ENCODE peak calls at places on chromosomes 7 and 10, in nine cellular contexts. H is cardiac fibroblast, J is brain microvascular endothelial cell, Z is pancreas, U is neural crest cell, X is mammary epithelial cell, F is BJ, T is WTC11, L is dorsolateral prefrontal cortex. Y is an unnamed sample.

GRCh38 chr7:47669178-47669878 is 87.4 kb upstream of the TNS3 start:
- DNase-seq in U (no peak), H (peak), X (peak), Z (no peak), J (peak), T (no peak), L (peak), F (peak), Y (peak)

GRCh38 chr10:125117941-125118630 is 42.3 kb downstream of the CTBP2 start:
- DNase-seq in Z (no peak), J (no peak), F (no peak), L (peak), T (no peak), X (no peak), H (peak), U (no peak), Y (no peak)

GRCh38 chr7:131564640-131565039 is 8.2 kb upstream of the PODXL start:
- DNase-seq in T (no peak), L (no peak), F (no peak), Z (no peak), H (no peak), U (no peak), J (no peak), X (no peak), Y (no peak)

GRCh38 chr10:69237528-69238159 is 17.5 kb downstream of the HKDC1 start:
- DNase-seq in H (peak), J (peak), T (peak), U (peak), Z (peak), F (no peak), L (peak), X (peak), Y (peak)

GRCh38 chr10:127320176-127320575 is 123.8 kb upstream of the INSYN2A start:
- DNase-seq in L (no peak), J (no peak), T (no peak), U (no peak), F (no peak), X (no peak), H (no peak), Z (no peak), Y (no peak)

GRCh38 chr10:52566471-52567246 is 205.9 kb downstream of the MBL2 start:
- DNase-seq in L (no peak), X (peak), U (no peak), T (no peak), J (peak), F (no peak), Z (no peak), H (peak), Y (no peak)

GRCh38 chr7:104960741-104961479 is 53.1 kb upstream of the KMT2E start:
- DNase-seq in F (no peak), L (no peak), X (peak), H (peak), T (no peak), Z (no peak), U (no peak), J (no peak), Y (no peak)

GRCh38 chr7:42106562-42106961 is 130.4 kb downstream of the GLI3 start:
- DNase-seq in X (no peak), T (no peak), J (no peak), U (no peak), H (peak), Z (no peak), L (no peak), F (no peak), Y (no peak)

GRCh38 chr10:110755781-110756180 is 111.6 kb downstream of the RBM20 start:
- DNase-seq in H (no peak), U (no peak), T (no peak), J (no peak), F (no peak), Z (no peak), X (no peak), L (no peak), Y (no peak)

GRCh38 chr7:108018668-108019067 is 15.7 kb upstream of the LAMB1 start:
- DNase-seq in F (no peak), J (no peak), H (no peak), Z (no peak), X (no peak), U (no peak), T (no peak), L (no peak), Y (no peak)

GRCh38 chr10:80276335-80276734 is 13.1 kb downstream of the MAT1A start:
- DNase-seq in X (no peak), H (no peak), U (no peak), L (no peak), J (no peak), Z (no peak), T (no peak), F (no peak), Y (no peak)

GRCh38 chr10:80275756-80276155 is 13.7 kb downstream of the MAT1A start:
- DNase-seq in X (no peak), Z (no peak), H (no peak), J (no peak), U (no peak), L (no peak), T (no peak), F (no peak), Y (no peak)

GRCh38 chr10:80274396-80275134 is 14.9 kb downstream of the MAT1A start:
- DNase-seq in T (no peak), F (no peak), J (no peak), Z (no peak), H (no peak), L (no peak), X (no peak), U (no peak), Y (no peak)

GRCh38 chr10:80273523-80274170 is 15.8 kb downstream of the MAT1A start:
- DNase-seq in L (no peak), T (no peak), F (no peak), Z (no peak), U (no peak), H (no peak), J (no peak), X (no peak), Y (no peak)

GRCh38 chr10:80275135-80275498 is 14.3 kb downstream of the MAT1A start:
- DNase-seq in Z (no peak), F (no peak), H (no peak), L (no peak), U (no peak), X (no peak), T (no peak), J (no peak), Y (no peak)
- TF ChIP-seq CTCF in Z (no peak), F (no peak), H (no peak), L (no peak), U (no peak), X (no peak), T (no peak), J (no peak), Y (no peak)

DNA sequence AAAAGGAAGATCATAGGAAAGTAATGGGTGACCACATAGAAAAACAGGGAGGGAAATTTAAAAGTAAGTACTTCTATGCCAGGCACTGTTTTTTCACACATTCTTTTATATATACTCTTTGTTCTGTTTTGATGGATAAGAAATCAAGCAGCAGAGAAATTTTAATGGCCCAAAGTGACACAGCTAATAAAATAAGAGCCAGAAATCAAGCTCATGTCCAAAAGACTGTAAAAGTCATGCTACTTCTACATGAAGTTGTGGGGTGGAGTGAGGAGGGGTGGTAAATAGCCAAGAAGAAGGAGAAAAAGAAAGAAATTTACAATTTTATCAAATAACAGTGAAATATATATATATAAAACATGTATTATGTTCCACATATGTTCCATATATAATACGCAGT is 2.6 kb downstream of the IMMP2L start:
- DNase-seq in F (no peak), H (no peak), T (no peak), J (no peak), L (no peak), U (no peak), X (no peak), Z (no peak), Y (no peak)
- TF ChIP-seq CTCF in F (no peak), H (no peak), T (no peak), J (no peak), L (no peak), U (no peak), X (no peak), Z (no peak), Y (no peak)

GRCh38 chr7:101319401-101319800 is 2.2 kb downstream of the IFT22 start:
- DNase-seq in X (no peak), F (no peak), U (no peak), Z (no peak), J (peak), T (no peak), L (no peak), H (no peak), Y (no peak)

DNA sequence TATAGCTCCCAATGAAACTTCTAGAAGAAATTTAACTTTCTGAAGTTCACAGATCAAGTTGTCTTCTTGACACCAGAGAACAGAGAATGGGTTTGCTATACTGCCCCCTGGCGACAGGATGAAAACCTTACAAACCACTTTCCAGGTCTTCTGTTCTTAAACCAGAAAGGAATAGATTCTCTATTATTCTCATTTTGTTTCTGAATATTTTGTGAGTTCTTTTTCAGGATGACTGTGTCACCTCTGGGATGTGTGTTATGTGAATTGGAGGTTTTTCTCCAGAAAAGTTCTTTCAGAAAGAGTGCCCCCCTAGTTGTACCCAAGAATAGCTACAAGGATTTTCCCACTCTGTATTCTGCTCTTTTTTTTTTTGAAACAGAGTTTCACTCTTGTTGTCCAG is 6.3 kb downstream of the IFT22 start:
- DNase-seq in J (peak), L (no peak), X (no peak), F (no peak), H (peak), T (peak), Z (no peak), U (peak), Y (no peak)
- TF ChIP-seq CTCF in J (peak), L (peak), X (peak), F (peak), H (peak), T (peak), Z (peak), U (peak), Y (no peak)

GRCh38 chr10:92965314-92965713 is 95.3 kb upstream of the CYP26C1 start:
- DNase-seq in H (peak), L (no peak), X (peak), Z (no peak), U (no peak), J (no peak), F (no peak), T (no peak), Y (no peak)
- TF ChIP-seq CTCF in H (peak), L (peak), X (peak), Z (peak), U (peak), J (peak), F (peak), T (peak), Y (no peak)

DNA sequence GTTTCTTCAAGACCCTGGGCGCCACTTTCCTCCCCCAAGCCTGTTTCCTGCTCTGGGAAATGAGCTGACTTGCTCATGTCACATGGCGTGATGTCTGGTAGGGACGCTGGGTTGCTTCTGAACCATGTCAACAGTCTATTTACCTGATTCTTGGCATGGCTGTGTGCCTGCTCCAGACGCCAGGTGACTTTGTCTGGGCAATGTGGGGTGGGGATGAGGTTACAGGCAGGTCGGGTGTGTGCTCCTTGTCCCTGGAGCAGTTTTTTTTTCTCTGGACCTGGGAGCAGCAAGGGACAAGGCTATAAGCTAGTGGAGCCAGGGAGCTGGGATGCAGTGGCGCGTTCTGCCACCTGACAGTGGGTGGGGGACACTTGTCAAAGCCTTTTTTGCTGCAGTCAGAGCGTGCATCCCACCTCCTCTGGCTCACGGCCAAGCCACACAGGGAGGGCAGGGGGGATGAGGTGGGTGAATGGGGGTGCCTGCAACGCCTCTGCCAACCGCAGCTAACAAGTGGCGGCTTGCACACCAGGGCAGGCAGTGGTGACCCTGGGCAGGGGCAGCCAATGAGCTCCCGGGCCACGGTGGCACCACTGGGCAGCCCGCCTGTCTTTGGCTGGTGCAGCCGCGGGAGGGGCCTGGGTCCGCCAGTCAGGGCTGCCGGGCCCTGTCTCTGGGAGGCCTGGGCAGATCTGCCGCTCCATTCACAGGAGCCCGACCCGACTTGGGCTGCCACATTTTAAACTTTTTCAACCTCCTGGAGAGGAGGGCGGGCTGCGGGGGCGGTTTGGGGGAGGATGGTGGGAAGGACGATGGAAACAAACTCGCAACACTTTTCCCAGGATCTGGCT is 22.9 kb downstream of the DNAJB12 start:
- DNase-seq in J (peak), U (peak), T (peak), F (no peak), Z (peak), H (peak), X (peak), L (peak), Y (peak)
- TF ChIP-seq CTCF in J (peak), U (peak), T (no peak), F (no peak), Z (peak), H (no peak), X (no peak), L (peak), Y (no peak)

GRCh38 chr7:14690075-14690474 is 212.5 kb downstream of the DGKB start:
- DNase-seq in U (no peak), L (no peak), H (no peak), T (no peak), J (no peak), Z (no peak), X (no peak), F (no peak), Y (no peak)

GRCh38 chr7:14688208-14688607 is 214.3 kb downstream of the DGKB start:
- DNase-seq in Z (no peak), X (no peak), J (no peak), U (no peak), H (no peak), T (no peak), F (no peak), L (no peak), Y (no peak)

GRCh38 chr7:14690486-14690885 is 212.1 kb downstream of the DGKB start:
- DNase-seq in X (no peak), L (no peak), F (no peak), T (no peak), Z (no peak), J (no peak), U (no peak), H (no peak), Y (no peak)

GRCh38 chr7:14691034-14691433 is 211.5 kb downstream of the DGKB start:
- DNase-seq in T (no peak), X (no peak), H (no peak), L (no peak), U (no peak), J (no peak), Z (no peak), F (no peak), Y (no peak)

DNA sequence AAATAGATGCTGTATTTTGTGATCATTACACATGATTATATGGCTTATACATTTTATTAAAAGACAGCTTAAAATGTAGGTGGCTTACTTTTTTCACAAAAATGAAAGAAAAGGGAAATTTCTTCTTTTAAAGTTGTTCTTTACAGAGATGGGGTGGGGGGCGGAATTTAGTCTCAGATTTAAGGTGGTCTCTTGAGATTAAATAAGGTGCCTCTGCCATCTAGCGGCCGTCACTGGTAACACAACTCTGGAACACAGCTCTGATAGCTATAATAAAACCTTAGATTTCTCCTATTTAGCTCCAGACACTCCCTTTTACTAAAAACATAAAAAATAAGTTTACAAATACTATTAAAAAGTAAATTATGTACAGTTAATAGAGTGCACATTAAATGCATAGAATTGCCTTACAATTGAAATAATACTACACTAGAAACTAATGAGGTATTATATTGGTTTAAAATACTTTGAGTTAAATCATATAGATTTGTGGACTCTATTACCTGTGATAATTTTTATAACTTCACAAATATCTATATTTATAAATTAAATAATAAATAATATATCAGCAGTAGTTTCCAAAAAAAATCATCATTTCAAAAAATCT is 210.9 kb downstream of the DGKB start:
- DNase-seq in H (peak), U (peak), L (no peak), Z (peak), T (peak), X (no peak), J (peak), F (no peak), Y (no peak)
- TF ChIP-seq CTCF in H (peak), U (peak), L (peak), Z (peak), T (peak), X (peak), J (peak), F (peak), Y (peak)

GRCh38 chr10:44990302-44990655 is 10.4 kb upstream of the ZNF22 start:
- DNase-seq in Z (peak), J (no peak), L (no peak), T (peak), H (no peak), U (no peak), X (no peak), F (no peak), Y (no peak)
- TF ChIP-seq CTCF in Z (no peak), J (peak), L (no peak), T (no peak), H (no peak), U (peak), X (no peak), F (peak), Y (no peak)

GRCh38 chr7:153523320-153524015 is 528.7 kb upstream of the DPP6 start:
- DNase-seq in Z (no peak), U (no peak), L (no peak), J (no peak), F (no peak), H (no peak), T (no peak), X (no peak), Y (no peak)

GRCh38 chr7:153524070-153524601 is 528.1 kb upstream of the DPP6 start:
- DNase-seq in U (no peak), T (no peak), F (no peak), X (no peak), J (no peak), H (no peak), L (no peak), Z (no peak), Y (no peak)

GRCh38 chr7:153518201-153518984 is 533.8 kb upstream of the DPP6 start:
- DNase-seq in H (no peak), J (no peak), F (no peak), U (no peak), X (peak), L (no peak), T (no peak), Z (no peak), Y (no peak)

GRCh38 chr7:153521370-153521769 is 530.8 kb upstream of the DPP6 start:
- DNase-seq in T (no peak), X (no peak), U (no peak), F (no peak), J (no peak), H (no peak), L (no peak), Z (no peak), Y (no peak)

GRCh38 chr7:153522261-153522660 is 529.9 kb upstream of the DPP6 start:
- DNase-seq in X (no peak), U (no peak), J (no peak), H (no peak), F (no peak), Z (no peak), T (no peak), L (no peak), Y (no peak)
- TF ChIP-seq CTCF in X (no peak), U (no peak), J (no peak), H (no peak), F (no peak), Z (no peak), T (no peak), L (no peak), Y (no peak)

GRCh38 chr7:78039791-78040776 is 241.5 kb downstream of the PHTF2 start:
- DNase-seq in F (no peak), T (peak), J (no peak), U (no peak), X (no peak), H (peak), Z (peak), L (no peak), Y (peak)
- TF ChIP-seq CTCF in F (peak), T (peak), J (peak), U (peak), X (peak), H (peak), Z (no peak), L (peak), Y (peak)

DNA sequence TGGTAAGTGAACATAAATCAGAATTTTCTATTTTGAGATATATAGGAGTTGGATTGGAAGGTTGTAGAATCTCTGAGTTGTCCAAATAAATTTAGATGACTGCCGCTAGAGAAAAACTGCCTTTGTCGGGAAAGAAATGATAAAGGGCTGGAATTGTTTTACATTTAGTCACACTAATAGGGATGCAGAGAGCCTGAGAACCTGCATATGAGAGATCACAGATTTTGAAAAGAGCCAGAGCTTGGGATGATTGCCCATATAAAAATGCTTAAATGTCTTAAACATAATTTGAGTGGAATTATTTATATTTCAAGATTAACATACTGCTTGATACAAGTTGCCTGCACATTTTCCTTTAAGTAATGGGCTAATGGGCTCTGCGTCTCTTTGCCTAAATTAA is 660.5 kb downstream of the NRG3 start:
- DNase-seq in H (no peak), L (no peak), X (no peak), Z (no peak), U (no peak), J (no peak), F (no peak), T (no peak), Y (no peak)
- TF ChIP-seq CTCF in H (no peak), L (no peak), X (no peak), Z (no peak), U (no peak), J (no peak), F (no peak), T (no peak), Y (no peak)

Y was measured in activated B cell treated with CpG ODN at 0.5 μM for 24 hours.